ENCODE peak calls at places on chromosomes 4 and X, in nine cellular contexts. J is left ventricle myocardium inferior, D is testis, Q is neuronal stem cell, E is upper lobe of left lung, T is GM23248, R is NT2/D1, B is endodermal cell, Y is heart left ventricle. N is an unnamed sample. For H3K9me3, the result is how much of the 10 kb centered on the place peaks cover.

GRCh38 chrX:154401918-154402621 is 3.9 kb downstream of the RPL10 start:
- DNase-seq in J (no peak), D (no peak), Q (no peak), E (no peak), T (no peak), R (no peak), B (peak), Y (no peak), N (no peak)

GRCh38 chrX:119753639-119754257 is 4.6 kb upstream of the SOWAHD start:
- DNase-seq in J (no peak), D (no peak), Q (no peak), E (no peak), T (peak), R (no peak), B (peak), Y (no peak), N (no peak)

GRCh38 chr4:68630371-68630770 is 40.1 kb downstream of the UGT2B15 start:
- DNase-seq in J (no peak), D (no peak), Q (no peak), E (no peak), T (no peak), R (no peak), B (no peak), Y (no peak), N (no peak)

GRCh38 chr4:120682981-120683380 is 239.5 kb downstream of the PRDM5 start:
- DNase-seq in J (no peak), D (no peak), Q (no peak), E (no peak), T (peak), R (no peak), B (no peak), Y (no peak), N (no peak)

GRCh38 chr4:7103031-7103598 is 35.3 kb upstream of the GRPEL1 start:
- DNase-seq in J (peak), D (peak), Q (peak), E (peak), T (peak), R (peak), B (peak), Y (peak), N (peak)

GRCh38 chr4:106194801-106195200 is 121.2 kb downstream of the TBCK start:
- DNase-seq in J (no peak), D (no peak), Q (no peak), E (no peak), T (no peak), R (no peak), B (no peak), Y (no peak), N (no peak)

GRCh38 chrX:27336466-27337091 is 126.6 kb downstream of the PPP4R3C start:
- DNase-seq in J (no peak), D (peak), Q (peak), E (peak), T (peak), R (peak), B (peak), Y (peak), N (no peak)

GRCh38 chr4:48129307-48130014 is 4.6 kb downstream of the TXK start:
- DNase-seq in J (no peak), D (peak), Q (no peak), E (no peak), T (no peak), R (no peak), B (peak), Y (no peak), N (no peak)

GRCh38 chr4:175253184-175253902 is 335.2 kb downstream of the ADAM29 start:
- DNase-seq in J (no peak), D (no peak), Q (no peak), E (no peak), T (peak), R (no peak), B (peak), Y (no peak), N (no peak)

GRCh38 chrX:151153086-151153485 is 23.3 kb upstream of the GPR50 start:
- DNase-seq in J (no peak), D (no peak), Q (peak), E (no peak), T (peak), R (no peak), B (peak), Y (no peak), N (no peak)

GRCh38 chrX:104166735-104167436 is 633 bp downstream of the FAM199X start:
- DNase-seq in J (peak), D (peak), Q (no peak), E (no peak), T (peak), R (peak), B (no peak), Y (no peak), N (no peak)

GRCh38 chr4:147789596-147789995 is 57.7 kb downstream of the ARHGAP10 start:
- DNase-seq in J (no peak), D (no peak), Q (no peak), E (no peak), T (peak), R (no peak), B (no peak), Y (no peak), N (no peak)

GRCh38 chr4:186805020-186805820 is 81.6 kb upstream of the FAT1 start:
- DNase-seq in J (no peak), D (no peak), Q (no peak), E (no peak), T (no peak), R (no peak), B (no peak), Y (no peak), N (no peak)

GRCh38 chr4:170662250-170662649 is 572.5 kb upstream of the AADAT start:
- DNase-seq in J (no peak), D (no peak), Q (no peak), E (no peak), T (no peak), R (no peak), B (peak), Y (no peak), N (no peak)

GRCh38 chr4:102809190-102809589 is 18.2 kb downstream of the UBE2D3 start:
- DNase-seq in J (no peak), D (no peak), Q (no peak), E (no peak), T (peak), R (no peak), B (no peak), Y (no peak), N (no peak)

GRCh38 chrX:55486736-55487135 is 2.9 kb downstream of the USP51 start:
- DNase-seq in J (no peak), D (no peak), Q (no peak), E (no peak), T (peak), R (no peak), B (peak), Y (no peak), N (no peak)

GRCh38 chrX:17750436-17750835 is 13.1 kb downstream of the SCML1 start:
- DNase-seq in J (no peak), D (no peak), Q (no peak), E (no peak), T (peak), R (no peak), B (no peak), Y (no peak), N (no peak)

GRCh38 chrX:130165181-130165702 is 399 bp downstream of the AIFM1 start:
- DNase-seq in J (no peak), D (peak), Q (no peak), E (no peak), T (peak), R (no peak), B (no peak), Y (no peak), N (no peak)

GRCh38 chr4:184812651-184813181 is 13.1 kb downstream of the ACSL1 start:
- DNase-seq in J (no peak), D (no peak), Q (no peak), E (no peak), T (peak), R (no peak), B (no peak), Y (no peak), N (no peak)

GRCh38 chr4:106149026-106149425 is 167.0 kb downstream of the TBCK start:
- DNase-seq in J (no peak), D (no peak), Q (no peak), E (no peak), T (no peak), R (no peak), B (no peak), Y (no peak), N (no peak)

GRCh38 chr4:8394125-8394524 is 46.4 kb downstream of the ACOX3 start:
- DNase-seq in J (peak), D (peak), Q (peak), E (no peak), T (peak), R (no peak), B (no peak), Y (peak), N (no peak)

GRCh38 chr4:61199869-61200194 is 294 bp upstream of the ADGRL3 start:
- DNase-seq in J (no peak), D (no peak), Q (peak), E (no peak), T (no peak), R (no peak), B (no peak), Y (no peak), N (no peak)

GRCh38 chr4:8457646-8458045 is 17.1 kb downstream of the TRMT44 start:
- DNase-seq in J (no peak), D (no peak), Q (no peak), E (no peak), T (no peak), R (no peak), B (no peak), Y (no peak), N (no peak)

GRCh38 chrX:15864629-15865028 is 10.0 kb upstream of the AP1S2 start:
- DNase-seq in J (no peak), D (no peak), Q (no peak), E (no peak), T (peak), R (no peak), B (no peak), Y (no peak), N (no peak)

GRCh38 chr4:16581117-16581516 is 317.3 kb downstream of the LDB2 start:
- DNase-seq in J (no peak), D (no peak), Q (no peak), E (no peak), T (no peak), R (no peak), B (no peak), Y (no peak), N (no peak)

GRCh38 chr4:25552580-25553271 is 102.9 kb upstream of the SLC34A2 start:
- DNase-seq in J (no peak), D (peak), Q (no peak), E (peak), T (peak), R (no peak), B (peak), Y (no peak), N (no peak)

GRCh38 chrX:115268421-115268820 is 21.1 kb upstream of the LUZP4 start:
- DNase-seq in J (no peak), D (no peak), Q (no peak), E (no peak), T (peak), R (no peak), B (peak), Y (no peak), N (no peak)

GRCh38 chr4:153560918-153561317 is 94.8 kb downstream of the TMEM131L start:
- DNase-seq in J (no peak), D (no peak), Q (no peak), E (no peak), T (peak), R (no peak), B (no peak), Y (no peak), N (no peak)

GRCh38 chrX:130071611-130072349 is 38.5 kb downstream of the ELF4 start:
- DNase-seq in J (no peak), D (no peak), Q (no peak), E (no peak), T (no peak), R (no peak), B (no peak), Y (no peak), N (no peak)

GRCh38 chrX:109350621-109351020 is 131.3 kb downstream of the GUCY2F start:
- DNase-seq in J (no peak), D (no peak), Q (no peak), E (no peak), T (no peak), R (no peak), B (no peak), Y (no peak), N (no peak)

GRCh38 chrX:14712096-14712495 is 160.8 kb downstream of the FANCB start:
- DNase-seq in J (no peak), D (no peak), Q (no peak), E (no peak), T (no peak), R (no peak), B (no peak), Y (no peak), N (no peak)

GRCh38 chr4:122746485-122746965 is 14.0 kb downstream of the BBS12 start:
- DNase-seq in J (no peak), D (no peak), Q (no peak), E (no peak), T (peak), R (no peak), B (no peak), Y (no peak), N (no peak)

DNA sequence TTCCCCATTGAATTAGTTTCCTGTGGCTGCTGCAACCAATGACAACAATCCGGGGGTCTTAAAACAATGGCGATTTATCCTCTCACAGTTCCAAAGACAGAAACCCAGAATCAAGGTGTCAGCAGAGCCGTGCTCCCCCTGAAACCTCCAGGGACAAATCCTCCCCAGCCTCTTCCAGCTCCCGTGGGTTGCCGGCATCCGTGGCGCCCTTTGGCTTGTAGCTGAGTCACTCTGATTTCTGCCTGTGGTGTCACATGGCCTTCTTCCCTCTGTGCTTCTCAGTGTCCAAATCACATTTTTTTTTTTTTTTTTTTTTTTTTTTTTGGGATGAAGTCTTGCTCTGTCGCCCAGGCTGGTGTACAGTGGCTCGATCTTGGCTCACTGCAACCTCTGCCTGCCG is 64.5 kb upstream of the STX18 start:
- DNase-seq in J (no peak), D (no peak), Q (no peak), E (no peak), T (peak), R (no peak), B (no peak), Y (no peak), N (no peak)
- H3K9me3 ChIP-seq in J (under half), D (under half), Q (under half), E (under half), T (under half), R (under half), B (under half), Y (under half), N (under half)

DNA sequence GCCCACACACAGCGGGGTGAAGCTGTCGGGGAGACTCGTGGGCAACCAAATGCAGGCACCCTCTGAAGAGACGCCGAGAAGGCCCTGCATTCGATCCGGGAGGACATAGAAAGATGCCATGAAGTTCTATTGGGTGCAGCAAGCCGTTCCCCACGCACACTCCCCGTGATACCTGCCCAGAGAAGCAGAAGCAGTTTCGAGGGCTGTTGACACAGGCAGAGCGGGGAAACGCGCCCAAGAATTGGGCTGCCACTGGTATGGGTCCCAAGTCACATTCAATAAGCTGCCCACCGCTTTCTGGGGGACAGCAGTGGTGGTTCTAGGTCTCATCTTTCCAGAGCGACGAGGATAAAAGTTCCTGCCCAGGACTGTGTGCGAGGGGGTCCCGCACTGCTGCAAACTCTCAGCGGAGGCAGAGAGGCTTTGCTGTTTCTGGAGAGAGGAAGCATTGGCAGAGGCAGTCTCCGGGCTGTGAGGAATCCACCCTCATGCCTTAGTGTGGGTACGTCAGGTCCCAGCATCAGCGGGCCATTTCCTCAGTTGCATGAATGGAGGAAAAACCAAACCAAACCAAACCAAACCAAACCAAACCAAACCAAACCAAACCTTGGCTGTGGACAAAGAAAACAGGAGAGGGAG is 10.1 kb downstream of the PITX2 start:
- DNase-seq in J (no peak), D (no peak), Q (peak), E (no peak), T (no peak), R (no peak), B (peak), Y (no peak), N (no peak)
- H3K9me3 ChIP-seq in J (under half), D (under half), Q (under half), E (under half), T (under half), R (under half), B (under half), Y (under half), N (under half)

DNA sequence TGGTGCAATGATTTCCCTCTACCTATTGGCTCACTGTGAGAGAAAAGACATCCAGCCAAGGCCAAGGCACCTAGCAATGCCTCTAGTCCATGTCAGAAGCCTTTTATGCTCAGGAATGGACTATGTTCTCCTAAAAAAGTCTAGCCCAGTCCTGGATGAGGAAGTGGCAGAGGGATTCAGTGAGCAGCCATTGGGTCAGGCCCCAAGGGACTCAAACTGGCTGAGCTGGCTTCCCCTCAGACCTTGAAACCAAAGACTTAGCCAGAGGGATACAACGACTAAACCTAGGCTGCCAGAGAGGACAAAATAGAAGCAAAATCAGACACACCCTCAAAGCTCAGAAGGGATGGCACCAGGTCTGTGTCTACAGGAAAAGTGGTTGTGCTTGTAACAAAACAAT is 49.1 kb downstream of the ARHGEF9 start:
- DNase-seq in J (no peak), D (no peak), Q (no peak), E (no peak), T (no peak), R (no peak), B (no peak), Y (no peak), N (no peak)
- H3K9me3 ChIP-seq in J (under half), D (under half), Q (under half), E (under half), T (under half), R (under half), B (under half), Y (under half), N (under half)

GRCh38 chrX:49846004-49846403 is 16.9 kb downstream of the PAGE4 start:
- DNase-seq in J (no peak), D (no peak), Q (no peak), E (no peak), T (no peak), R (no peak), B (no peak), Y (no peak), N (no peak)
- H3K9me3 ChIP-seq in J (under half), D (under half), Q (under half), E (under half), T (under half), R (under half), B (under half), Y (under half), N (under half)

DNA sequence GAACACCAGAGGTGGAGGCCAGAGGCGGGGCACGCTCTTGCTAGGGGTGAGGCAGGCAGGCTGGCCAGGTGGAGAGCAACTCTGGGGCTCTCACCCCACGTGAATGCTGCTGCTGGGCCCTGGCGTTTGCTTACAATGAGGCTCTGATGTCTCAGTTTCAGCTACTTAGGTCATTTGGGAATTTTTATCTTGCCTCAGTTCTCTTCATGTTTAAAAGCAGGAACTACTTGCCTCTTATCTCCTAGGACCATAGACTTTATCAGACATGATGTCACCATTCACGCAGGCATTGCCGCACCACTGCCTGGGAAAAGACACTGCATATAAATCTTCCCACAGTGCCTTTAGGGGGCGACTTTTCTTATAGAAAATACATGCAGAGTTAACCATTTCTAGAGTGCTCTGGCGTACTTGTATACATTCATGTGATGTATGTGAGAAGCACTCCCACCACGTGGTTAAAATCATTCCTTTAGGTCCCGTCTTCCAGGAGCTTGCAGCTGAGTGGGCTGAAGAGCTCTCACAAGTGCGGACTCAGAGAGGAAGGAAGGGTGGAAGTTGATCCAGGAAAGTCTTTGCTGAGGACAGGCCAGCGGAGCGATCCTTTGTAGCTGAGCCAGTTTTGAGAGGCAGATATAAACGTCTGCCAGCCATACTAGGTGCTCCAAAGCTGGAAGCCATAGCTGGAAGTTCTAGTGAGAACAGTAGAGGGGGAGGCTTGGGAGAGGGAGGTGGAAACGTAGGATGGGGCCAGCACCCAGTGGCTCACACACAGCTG is 84.3 kb upstream of the CLDN34 start:
- DNase-seq in J (no peak), D (no peak), Q (no peak), E (peak), T (no peak), R (no peak), B (no peak), Y (peak), N (no peak)
- H3K9me3 ChIP-seq in J (under half), D (under half), Q (under half), E (under half), T (under half), R (under half), B (under half), Y (under half), N (under half)

N was measured in T-helper 17 cell.